ENCODE peak calls at places on chromosomes 2 and 18, in seven cellular contexts. X is cardiac muscle cell; U is CD8-positive, alpha-beta T cell; E is RWPE2; Z is neural progenitor cell; C is astrocyte; I is body of pancreas. V is an unnamed sample. For H3K4me1, the result is how much of the 10 kb centered on the place peaks cover.

GRCh38 chr2:14125561-14125960 is 507.0 kb upstream of the LRATD1 start:
- DNase-seq in C (no peak), U (no peak), X (no peak), E (no peak), I (no peak), Z (no peak), V (no peak)

GRCh38 chr2:23199115-23199918 is 185.7 kb upstream of the KLHL29 start:
- DNase-seq in Z (peak), I (no peak), C (no peak), E (no peak), U (no peak), X (no peak), V (no peak)

GRCh38 chr2:145190031-145190703 is 670.2 kb upstream of the ZEB2 start:
- DNase-seq in E (no peak), U (no peak), X (no peak), C (no peak), I (no peak), Z (peak), V (no peak)

GRCh38 chr2:133790706-133791105 is 222.4 kb upstream of the NCKAP5 start:
- DNase-seq in I (no peak), U (no peak), Z (no peak), E (no peak), C (peak), X (no peak), V (no peak)

GRCh38 chr18:35514752-35515459 is 17.1 kb upstream of the INO80C start:
- DNase-seq in I (no peak), U (no peak), C (no peak), Z (no peak), E (no peak), X (no peak), V (peak)

GRCh38 chr18:6406910-6407470 is 7.7 kb downstream of the L3MBTL4 start:
- DNase-seq in U (no peak), I (no peak), E (no peak), Z (no peak), X (no peak), C (no peak), V (no peak)

GRCh38 chr2:113225505-113226259 is 51.9 kb downstream of the PSD4 start:
- DNase-seq in X (no peak), U (no peak), C (peak), I (peak), E (no peak), Z (peak), V (no peak)

GRCh38 chr18:44795241-44795640 is 114.6 kb downstream of the SETBP1 start:
- DNase-seq in I (no peak), X (no peak), Z (no peak), U (no peak), E (no peak), C (no peak), V (no peak)

GRCh38 chr2:178128836-178129630 is 16.8 kb downstream of the RBM45 start:
- DNase-seq in C (peak), Z (no peak), U (no peak), X (no peak), I (no peak), E (no peak), V (no peak)

GRCh38 chr2:160096414-160096813 is 34.0 kb upstream of the PLA2R1 start:
- DNase-seq in C (no peak), X (no peak), Z (no peak), U (no peak), I (no peak), E (no peak), V (no peak)

GRCh38 chr2:171566753-171567152 is 44.5 kb downstream of the CYBRD1 start:
- DNase-seq in X (no peak), Z (no peak), C (no peak), I (no peak), U (no peak), E (no peak), V (no peak)

GRCh38 chr2:40220177-40220925 is 231.5 kb downstream of the SLC8A1 start:
- DNase-seq in X (peak), I (peak), E (no peak), Z (no peak), U (no peak), C (peak), V (peak)

GRCh38 chr2:159083601-159084000 is 115.2 kb downstream of the TANC1 start:
- DNase-seq in Z (no peak), E (no peak), X (no peak), U (no peak), I (no peak), C (peak), V (no peak)

GRCh38 chr2:58131191-58132011 is 84.8 kb downstream of the VRK2 start:
- DNase-seq in Z (no peak), E (no peak), X (peak), U (no peak), I (peak), C (peak), V (peak)

GRCh38 chr2:113832795-113833194 is 57.1 kb upstream of the ACTR3 start:
- DNase-seq in C (no peak), X (no peak), E (no peak), Z (no peak), I (no peak), U (no peak), V (no peak)

GRCh38 chr2:53640466-53640865 is 127.1 kb upstream of the CHAC2 start:
- DNase-seq in C (peak), I (no peak), Z (no peak), U (no peak), X (no peak), E (no peak), V (no peak)

GRCh38 chr2:237354930-237355329 is 59.0 kb downstream of the COL6A3 start:
- DNase-seq in Z (no peak), E (no peak), I (no peak), X (no peak), C (peak), U (no peak), V (no peak)

GRCh38 chr2:50476174-50476573 is 555.8 kb downstream of the NRXN1 start:
- DNase-seq in X (no peak), U (no peak), I (no peak), Z (peak), C (no peak), E (no peak), V (no peak)
- TF ChIP-seq CTCF in X (no peak), U (no peak), I (no peak), Z (peak), C (no peak), E (no peak), V (no peak)

DNA sequence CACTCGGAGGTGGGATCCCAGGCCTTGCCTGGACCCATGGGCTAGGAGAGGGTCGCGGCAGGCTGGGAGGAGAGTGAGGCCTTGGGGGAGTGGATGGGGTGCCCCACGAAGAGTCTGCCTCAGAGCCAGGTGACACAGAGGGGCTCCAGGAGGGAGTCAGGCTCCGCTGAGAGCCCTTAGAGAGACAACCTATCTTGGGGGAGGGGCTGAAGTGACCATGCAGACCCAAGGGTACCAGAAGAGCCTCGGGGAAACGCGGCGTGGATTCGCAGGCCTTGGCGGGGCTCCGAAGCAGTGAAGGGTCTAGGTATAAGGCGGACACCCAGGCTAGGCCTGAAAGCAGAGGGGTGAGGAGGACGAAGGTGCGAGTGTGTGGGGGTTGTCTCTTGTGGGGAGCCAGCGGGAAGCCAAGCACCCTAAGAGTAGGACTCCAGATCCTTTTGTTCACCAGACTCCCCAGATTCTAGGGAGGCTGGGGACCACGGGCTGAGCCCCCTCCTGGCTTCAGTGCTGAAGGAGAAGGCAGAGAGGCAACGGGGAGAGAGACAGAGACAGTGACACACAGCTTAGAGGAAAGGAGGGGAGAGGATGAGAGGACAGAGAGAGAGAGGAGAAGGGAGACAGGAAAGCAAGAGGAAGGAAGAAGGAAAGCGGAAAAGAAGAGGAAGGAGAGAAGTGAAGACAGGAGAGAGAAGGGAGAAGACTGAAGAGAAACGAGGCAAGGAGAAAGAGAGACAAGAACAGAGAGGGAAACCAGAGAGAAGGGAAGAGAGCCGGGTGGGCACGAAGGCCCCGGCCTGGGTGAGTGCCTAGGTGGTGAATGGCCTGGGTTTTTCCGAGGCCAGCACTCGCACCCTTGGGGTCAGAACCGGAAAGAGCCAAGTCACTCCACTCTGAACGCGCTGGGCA is 1.1 kb upstream of the HOXD11 start:
- DNase-seq in I (no peak), U (no peak), C (no peak), E (no peak), Z (no peak), X (no peak), V (no peak)
- H3K4me3 ChIP-seq in I (no peak), U (no peak), C (no peak), E (peak), Z (no peak), X (no peak), V (no peak)

DNA sequence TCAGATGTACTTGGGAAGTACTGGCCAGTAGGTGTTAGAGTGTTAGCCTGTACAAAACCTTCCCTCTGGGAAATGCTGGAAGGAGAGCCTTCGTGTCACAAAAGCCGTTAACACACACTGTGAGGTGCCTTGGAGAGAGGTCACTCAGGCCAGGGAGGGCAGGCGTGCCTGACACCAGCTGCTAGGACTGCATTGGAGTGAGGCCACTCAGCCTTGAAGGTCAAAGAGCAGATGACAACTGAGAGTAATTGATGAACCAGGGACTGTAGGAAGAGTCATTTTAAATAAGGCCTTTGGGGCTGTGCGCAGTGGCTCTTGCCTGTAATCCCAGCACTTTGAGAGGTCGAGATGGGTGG is 45.4 kb downstream of the ASAP2 start:
- DNase-seq in I (no peak), C (no peak), Z (no peak), E (no peak), U (no peak), X (no peak), V (no peak)
- H3K4me1 ChIP-seq in I (under half), C (half or more), Z (under half), E (half or more), U (under half), X (under half), V (under half)

DNA sequence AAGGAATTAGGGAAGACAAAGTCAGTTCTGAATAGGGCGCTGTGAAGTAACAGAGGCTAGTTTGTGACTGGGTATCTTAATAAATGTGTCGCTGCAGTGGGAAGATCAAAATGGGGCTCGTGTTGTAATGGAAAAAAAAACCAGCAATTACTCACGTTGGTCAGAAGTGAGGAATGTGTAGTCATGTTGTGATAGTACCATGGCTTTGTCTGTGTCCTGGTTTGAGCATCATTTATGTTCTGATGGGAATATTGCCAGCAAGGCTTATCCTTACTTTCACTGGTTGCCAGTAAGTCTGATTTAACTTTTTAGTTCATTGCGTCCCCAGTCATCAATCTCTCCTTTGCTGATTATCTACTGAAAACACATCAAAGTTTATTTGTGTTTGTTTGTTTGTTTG is 467.6 kb downstream of the NYAP2 start:
- DNase-seq in X (no peak), Z (peak), C (peak), U (no peak), I (no peak), E (no peak), V (no peak)
- TF ChIP-seq CTCF in X (no peak), Z (no peak), C (no peak), U (no peak), I (no peak), E (no peak), V (no peak)

DNA sequence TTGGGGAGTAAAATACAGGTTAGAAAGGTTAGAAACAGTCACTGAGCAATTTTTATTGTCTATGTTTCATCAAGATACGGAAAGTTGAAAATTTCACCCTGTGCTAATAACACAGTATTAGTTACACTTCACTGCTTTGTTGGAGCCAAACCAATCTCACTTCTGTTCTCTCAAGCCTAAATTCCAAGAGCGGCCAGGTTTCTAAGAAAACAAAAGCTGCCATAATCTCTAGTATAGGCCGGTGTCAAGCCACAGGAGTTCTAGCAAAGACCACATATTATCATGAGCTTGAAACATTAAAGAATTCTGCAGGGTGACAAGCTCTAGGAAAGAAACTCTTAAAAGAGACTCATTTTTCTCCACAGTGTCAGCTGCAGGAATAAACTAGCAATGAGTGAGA is 128.7 kb downstream of the TXNL1 start:
- DNase-seq in Z (peak), I (no peak), E (no peak), U (no peak), X (no peak), C (peak), V (no peak)
- H3K4me3 ChIP-seq in Z (no peak), I (no peak), E (no peak), U (no peak), X (no peak), C (no peak), V (no peak)

GRCh38 chr2:213122730-213123129 is 28.7 kb downstream of the IKZF2 start:
- DNase-seq in X (no peak), C (no peak), Z (no peak), I (no peak), E (no peak), U (no peak), V (no peak)

GRCh38 chr2:213119061-213119809 is 32.2 kb downstream of the IKZF2 start:
- DNase-seq in E (no peak), I (no peak), U (no peak), Z (no peak), C (peak), X (no peak), V (no peak)

GRCh38 chr2:213125646-213126347 is 25.6 kb downstream of the IKZF2 start:
- DNase-seq in C (no peak), U (no peak), I (no peak), X (no peak), E (no peak), Z (no peak), V (no peak)

DNA sequence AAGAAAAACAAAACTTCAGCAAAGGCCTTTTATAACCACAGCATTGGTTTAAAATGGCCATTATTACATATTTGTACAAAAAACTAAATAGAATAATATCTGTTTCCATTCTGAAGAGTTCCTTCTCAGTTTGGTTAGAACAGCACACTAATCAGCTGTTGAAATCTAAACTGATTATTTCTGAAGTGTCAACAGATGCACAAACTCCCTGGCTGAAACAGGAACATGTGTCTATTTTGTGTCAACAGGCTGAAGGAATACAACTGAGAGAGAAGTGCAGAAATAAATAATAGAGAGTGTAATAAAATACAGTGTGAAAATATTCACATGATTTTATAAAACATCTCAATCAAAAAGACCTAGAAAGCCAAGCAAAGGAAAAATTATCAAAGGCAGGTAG is 29.7 kb downstream of the IKZF2 start:
- DNase-seq in X (no peak), E (no peak), U (no peak), C (no peak), Z (no peak), I (no peak), V (no peak)
- H3K4me1 ChIP-seq in X (under half), E (half or more), U (under half), C (under half), Z (under half), I (under half), V (under half)